ENCODE peak calls at places on chromosomes 13 and 19, in five cellular contexts. F is heart right ventricle, J is tibial nerve, O is colonic mucosa, P is hepatocyte. X is an unnamed sample. For H3K9me3, the result is how much of the 10 kb centered on the place peaks cover.

GRCh38 chr13:44331912-44332840 is 41.4 kb upstream of the SERP2 start:
- DNase-seq in J (no peak), P (peak), F (peak), O (no peak), X (no peak)

GRCh38 chr13:95204231-95204765 is 97.0 kb downstream of the ABCC4 start:
- DNase-seq in P (no peak), O (no peak), F (no peak), J (no peak), X (no peak)

GRCh38 chr19:48355555-48355954 is 8.2 kb downstream of the TMEM143 start:
- DNase-seq in O (no peak), F (no peak), J (no peak), P (no peak), X (no peak)

GRCh38 chr19:46813570-46814358 is 25.4 kb upstream of the SLC1A5 start:
- DNase-seq in F (peak), J (peak), O (peak), P (no peak), X (no peak)

GRCh38 chr19:16381756-16382401 is 57.3 kb downstream of the KLF2 start:
- DNase-seq in J (peak), F (peak), P (no peak), O (no peak), X (no peak)

GRCh38 chr13:95355491-95355890 is 54.2 kb upstream of the ABCC4 start:
- DNase-seq in P (peak), J (no peak), O (no peak), F (no peak), X (no peak)

GRCh38 chr19:4472174-4472974 is at the start of gene HDGFL2:
- DNase-seq in F (no peak), O (no peak), P (no peak), J (no peak), X (no peak)

GRCh38 chr13:31824705-31825512 is 85.6 kb downstream of the RXFP2 start:
- DNase-seq in J (no peak), F (peak), O (no peak), P (no peak), X (no peak)

GRCh38 chr13:113638806-113639205 is 19.2 kb downstream of the ATP4B start:
- DNase-seq in O (no peak), P (no peak), F (no peak), J (peak), X (no peak)

GRCh38 chr19:6020166-6020967 is 42.4 kb upstream of the RANBP3 start:
- DNase-seq in F (no peak), O (no peak), J (no peak), P (no peak), X (no peak)

DNA sequence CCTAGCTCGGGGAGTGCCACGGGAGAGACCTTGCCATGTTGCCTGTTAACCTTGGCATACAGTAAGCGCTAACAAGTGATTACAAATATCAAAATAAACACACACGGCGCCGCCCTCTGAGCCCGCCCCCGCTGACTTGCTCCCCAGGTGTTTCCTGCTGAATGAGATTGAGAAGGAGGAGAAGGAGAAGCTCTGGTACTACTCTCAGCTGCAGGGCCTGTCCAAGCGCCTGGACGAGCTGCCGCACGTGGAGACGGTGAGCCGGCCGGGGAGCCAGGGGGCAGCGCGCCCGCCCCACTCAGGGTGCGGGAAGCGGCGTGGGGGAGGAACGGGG is 5.0 kb downstream of the APC2 start:
- DNase-seq in P (no peak), O (no peak), F (no peak), J (no peak), X (no peak)
- H3K4me3 ChIP-seq in P (no peak), O (no peak), F (no peak), J (no peak), X (no peak)

GRCh38 chr19:44232867-44233266 is 20.5 kb downstream of the ZNF227 start:
- DNase-seq in J (no peak), O (no peak), F (no peak), P (no peak), X (no peak)
- H3K9me3 ChIP-seq in J (half or more), O (under half), F (half or more), P (under half), X (under half)

GRCh38 chr19:709196-709964 is 645 bp downstream of the PALM start:
- DNase-seq in J (no peak), F (no peak), O (no peak), P (peak), X (no peak)
- H3K4me3 ChIP-seq in J (peak), F (peak), O (peak), P (peak), X (peak)

DNA sequence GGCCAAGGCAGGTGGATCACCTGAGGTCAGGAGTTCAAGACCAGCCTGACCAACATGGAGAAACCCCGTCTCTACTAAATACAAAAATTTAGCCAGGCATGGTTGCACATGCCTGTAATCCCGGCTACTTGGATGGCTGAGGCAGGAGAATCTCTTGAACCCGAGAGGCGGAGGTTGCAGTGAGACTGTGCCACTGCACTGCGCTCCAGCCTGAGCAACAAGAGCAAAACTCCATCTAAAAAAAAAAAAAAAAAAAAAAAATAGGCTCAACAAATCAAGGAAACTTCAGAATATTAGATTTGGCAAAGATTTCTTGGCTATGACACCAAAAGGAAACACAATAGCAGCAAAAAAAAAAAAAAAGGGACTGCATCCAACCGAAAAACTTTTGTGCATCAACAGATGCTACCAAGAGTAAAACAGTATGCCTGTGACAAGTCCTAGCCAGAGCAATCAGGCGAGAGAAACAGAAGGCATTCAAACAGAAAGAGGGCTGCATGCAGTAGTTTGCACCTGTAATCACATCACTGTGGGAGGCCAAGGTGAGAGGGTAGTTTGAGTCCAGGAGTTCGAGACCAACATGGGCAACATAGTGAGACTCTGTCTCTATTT is 23.8 kb downstream of the ZNF160 start:
- DNase-seq in P (no peak), O (no peak), F (no peak), J (no peak), X (no peak)
- H3K9me3 ChIP-seq in P (under half), O (under half), F (under half), J (half or more), X (under half)

GRCh38 chr13:93752506-93752905 is 525.9 kb downstream of the GPC6 start:
- DNase-seq in F (peak), O (no peak), P (no peak), J (no peak), X (no peak)
- H3K4me3 ChIP-seq in F (no peak), O (no peak), P (no peak), J (no peak), X (no peak)

GRCh38 chr19:54535601-54536000 is 33.0 kb downstream of the LAIR2 start:
- DNase-seq in P (no peak), J (no peak), O (no peak), F (no peak), X (no peak)

GRCh38 chr19:54532528-54532927 is 29.9 kb downstream of the LAIR2 start:
- DNase-seq in P (no peak), O (no peak), J (no peak), F (no peak), X (no peak)

GRCh38 chr19:54536956-54537355 is 34.3 kb downstream of the LAIR2 start:
- DNase-seq in P (no peak), F (no peak), O (no peak), J (no peak), X (no peak)

GRCh38 chr19:54533476-54533875 is 30.8 kb downstream of the LAIR2 start:
- DNase-seq in J (no peak), P (no peak), F (no peak), O (no peak), X (no peak)

GRCh38 chr19:54534156-54534555 is 31.5 kb downstream of the LAIR2 start:
- DNase-seq in J (no peak), O (no peak), F (no peak), P (no peak), X (no peak)
- H3K9me3 ChIP-seq in J (under half), O (under half), F (under half), P (under half), X (under half)

GRCh38 chr13:111117289-111117688 is 2.2 kb downstream of the ARHGEF7 start:
- DNase-seq in P (no peak), O (no peak), J (no peak), F (no peak), X (no peak)

GRCh38 chr13:111117961-111118360 is 2.9 kb downstream of the ARHGEF7 start:
- DNase-seq in O (no peak), J (no peak), P (no peak), F (no peak), X (no peak)

GRCh38 chr13:111115051-111115840 is at the start of gene ARHGEF7:
- DNase-seq in J (no peak), O (no peak), P (peak), F (no peak), X (no peak)

GRCh38 chr13:111115841-111116500 is 861 bp downstream of the ARHGEF7 start:
- DNase-seq in F (peak), J (peak), O (no peak), P (peak), X (peak)

DNA sequence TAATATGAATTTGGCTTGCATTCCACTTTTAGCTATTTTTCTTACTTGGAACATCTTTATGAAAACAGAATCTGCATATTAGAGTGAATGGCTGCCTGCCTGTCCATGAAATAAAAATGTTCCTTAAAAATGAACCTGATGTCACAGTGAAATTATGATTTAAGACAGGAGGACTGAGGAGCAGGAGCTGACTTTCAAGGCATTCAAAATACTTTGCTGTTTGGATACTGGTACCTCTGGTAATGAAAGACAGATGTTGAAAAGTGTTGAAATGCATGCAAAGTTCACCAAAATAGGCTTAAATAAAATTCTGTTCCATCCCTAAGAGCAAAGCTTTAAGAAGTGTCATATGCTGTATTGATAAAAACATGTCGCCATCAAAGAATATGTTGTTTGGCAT is 1.7 kb downstream of the ARHGEF7 start:
- DNase-seq in O (no peak), J (no peak), F (no peak), P (no peak), X (no peak)
- H3K4me3 ChIP-seq in O (no peak), J (peak), F (peak), P (no peak), X (no peak)

GRCh38 chr19:9348253-9348652 is 14.6 kb upstream of the ZNF177 start:
- DNase-seq in O (no peak), P (no peak), J (no peak), F (no peak), X (no peak)

GRCh38 chr19:9345005-9345404 is 17.8 kb upstream of the ZNF177 start:
- DNase-seq in P (no peak), J (no peak), O (no peak), F (no peak), X (no peak)

GRCh38 chr19:9348671-9349070 is 14.1 kb upstream of the ZNF177 start:
- DNase-seq in O (no peak), P (no peak), J (no peak), F (no peak), X (no peak)

DNA sequence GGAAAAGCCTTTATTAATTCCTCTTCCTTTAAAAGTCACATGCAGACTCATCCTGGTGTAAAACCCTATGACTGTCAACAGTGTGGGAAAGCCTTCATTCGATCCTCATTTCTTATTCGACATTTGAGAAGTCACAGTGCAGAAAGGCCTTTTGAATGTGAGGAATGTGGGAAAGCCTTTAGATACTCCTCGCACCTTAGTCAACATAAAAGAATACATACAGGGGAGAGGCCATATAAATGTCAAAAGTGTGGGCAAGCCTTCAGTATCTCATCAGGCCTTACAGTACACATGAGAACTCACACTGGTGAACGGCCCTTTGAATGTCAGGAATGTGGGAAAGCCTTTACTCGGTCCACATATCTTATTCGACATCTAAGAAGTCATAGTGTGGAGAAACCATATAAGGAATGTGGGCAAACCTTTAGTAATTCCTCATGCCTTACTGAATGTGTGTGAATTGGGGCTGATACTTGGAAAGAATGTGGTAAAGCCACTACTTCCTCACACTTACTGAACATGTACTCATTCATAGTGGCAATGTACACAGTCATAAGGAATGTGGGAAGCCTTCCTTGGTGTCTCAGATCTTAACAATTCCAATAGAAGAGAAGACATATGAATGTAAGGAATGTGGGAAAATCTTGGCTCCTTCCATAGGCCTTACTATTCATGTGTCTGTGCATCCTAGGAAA is 18.8 kb downstream of the ZNF559 start:
- DNase-seq in O (no peak), P (no peak), J (no peak), F (no peak), X (no peak)
- H3K9me3 ChIP-seq in O (under half), P (half or more), J (half or more), F (half or more), X (under half)

GRCh38 chr19:13817018-13817614 is 21.9 kb downstream of the ZSWIM4 start:
- DNase-seq in P (peak), J (no peak), O (peak), F (no peak), X (peak)
- H3K4me3 ChIP-seq in P (no peak), J (no peak), O (peak), F (no peak), X (no peak)